ENCODE peak calls at places on chromosomes 13 and 19, in four cellular contexts. One of them, this sample, is unnamed.

GRCh38 chr13:28707629-28708427 is 10.9 kb downstream of the SLC46A3 start:
- DNase-seq in astrocyte: peak
- DNase-seq in HCT116: no peak
- DNase-seq in fibroblast of lung: peak
- DNase-seq in this sample: peak

GRCh38 chr19:34645551-34645950 is 31.4 kb downstream of the SCGB2B2 start:
- DNase-seq in astrocyte: no peak
- DNase-seq in HCT116: no peak
- DNase-seq in fibroblast of lung: no peak
- DNase-seq in this sample: no peak

GRCh38 chr19:9189538-9189937 is 10.8 kb downstream of the OR7D2 start:
- DNase-seq in astrocyte: no peak
- DNase-seq in HCT116: no peak
- DNase-seq in fibroblast of lung: no peak
- DNase-seq in this sample: no peak

GRCh38 chr13:93535256-93535655 is 308.6 kb downstream of the GPC6 start:
- DNase-seq in astrocyte: peak
- DNase-seq in HCT116: no peak
- DNase-seq in fibroblast of lung: peak
- DNase-seq in this sample: peak

GRCh38 chr19:49808762-49809154 is 4.3 kb downstream of the FUZ start:
- DNase-seq in astrocyte: peak
- DNase-seq in HCT116: no peak
- DNase-seq in fibroblast of lung: peak
- DNase-seq in this sample: peak

GRCh38 chr13:113886561-113887112 is 22.8 kb upstream of the GAS6 start:
- DNase-seq in astrocyte: no peak
- DNase-seq in HCT116: no peak
- DNase-seq in fibroblast of lung: no peak
- DNase-seq in this sample: no peak

GRCh38 chr13:110274687-110275086 is 32.3 kb downstream of the COL4A1 start:
- DNase-seq in astrocyte: no peak
- DNase-seq in HCT116: no peak
- DNase-seq in fibroblast of lung: no peak
- DNase-seq in this sample: no peak

GRCh38 chr13:110726726-110727125 is 13.2 kb downstream of the ING1 start:
- DNase-seq in astrocyte: no peak
- DNase-seq in HCT116: no peak
- DNase-seq in fibroblast of lung: no peak
- DNase-seq in this sample: no peak

GRCh38 chr13:113405481-113406300 is 41.8 kb upstream of the GRTP1 start:
- DNase-seq in astrocyte: no peak
- DNase-seq in HCT116: no peak
- DNase-seq in fibroblast of lung: peak
- DNase-seq in this sample: no peak

GRCh38 chr13:44747179-44747578 is 171.0 kb upstream of the TSC22D1 start:
- DNase-seq in astrocyte: no peak
- DNase-seq in HCT116: no peak
- DNase-seq in fibroblast of lung: no peak
- DNase-seq in this sample: no peak

GRCh38 chr19:3234800-3235199 is 10.3 kb downstream of the CELF5 start:
- DNase-seq in astrocyte: no peak
- DNase-seq in HCT116: no peak
- DNase-seq in fibroblast of lung: no peak
- DNase-seq in this sample: no peak

GRCh38 chr13:105960326-105960725 is 575.1 kb downstream of the EFNB2 start:
- DNase-seq in astrocyte: no peak
- DNase-seq in HCT116: no peak
- DNase-seq in fibroblast of lung: no peak
- DNase-seq in this sample: no peak

GRCh38 chr19:12786149-12786870 is 5.0 kb upstream of the JUNB start:
- DNase-seq in astrocyte: no peak
- DNase-seq in HCT116: no peak
- DNase-seq in fibroblast of lung: no peak
- DNase-seq in this sample: no peak

GRCh38 chr19:55459950-55460657 is 1.3 kb downstream of the ISOC2 start:
- DNase-seq in astrocyte: no peak
- DNase-seq in HCT116: no peak
- DNase-seq in fibroblast of lung: peak
- DNase-seq in this sample: no peak

GRCh38 chr13:96967248-96967745 is 27.0 kb downstream of the OXGR1 start:
- DNase-seq in astrocyte: no peak
- DNase-seq in HCT116: peak
- DNase-seq in fibroblast of lung: no peak
- DNase-seq in this sample: no peak

GRCh38 chr13:110696776-110697175 is 9.1 kb downstream of the CARS2 start:
- DNase-seq in astrocyte: no peak
- DNase-seq in HCT116: no peak
- DNase-seq in fibroblast of lung: no peak
- DNase-seq in this sample: no peak

GRCh38 chr13:22945321-22946226 is 235.2 kb upstream of the SGCG start:
- DNase-seq in astrocyte: no peak
- DNase-seq in HCT116: no peak
- DNase-seq in fibroblast of lung: no peak
- DNase-seq in this sample: no peak

GRCh38 chr19:7618771-7619510 is 10.4 kb downstream of the XAB2 start:
- DNase-seq in astrocyte: no peak
- DNase-seq in HCT116: no peak
- DNase-seq in fibroblast of lung: no peak
- DNase-seq in this sample: no peak

GRCh38 chr13:43911871-43912270 is 32.2 kb downstream of the LACC1 start:
- DNase-seq in astrocyte: no peak
- DNase-seq in HCT116: no peak
- DNase-seq in fibroblast of lung: no peak
- DNase-seq in this sample: no peak

GRCh38 chr19:32800191-32800590 is 69.4 kb downstream of the SLC7A9 start:
- DNase-seq in astrocyte: no peak
- DNase-seq in HCT116: no peak
- DNase-seq in fibroblast of lung: no peak
- DNase-seq in this sample: no peak

GRCh38 chr13:41634407-41634806 is 177.1 kb downstream of the RGCC start:
- DNase-seq in astrocyte: no peak
- DNase-seq in HCT116: no peak
- DNase-seq in fibroblast of lung: no peak
- DNase-seq in this sample: no peak

GRCh38 chr13:25231537-25231936 is 55.8 kb downstream of the MTMR6 start:
- DNase-seq in astrocyte: no peak
- DNase-seq in HCT116: no peak
- DNase-seq in fibroblast of lung: no peak
- DNase-seq in this sample: no peak
- TF ChIP-seq EZH2 in astrocyte: no peak
- TF ChIP-seq EZH2 in HCT116: no peak
- TF ChIP-seq EZH2 in fibroblast of lung: no peak
- TF ChIP-seq EZH2 in this sample: no peak

GRCh38 chr13:24680258-24680920 is at the start of gene ATP12A:
- DNase-seq in astrocyte: no peak
- DNase-seq in HCT116: no peak
- DNase-seq in fibroblast of lung: no peak
- DNase-seq in this sample: peak
- TF ChIP-seq EZH2 in astrocyte: peak
- TF ChIP-seq EZH2 in HCT116: no peak
- TF ChIP-seq EZH2 in fibroblast of lung: peak
- TF ChIP-seq EZH2 in this sample: no peak

DNA sequence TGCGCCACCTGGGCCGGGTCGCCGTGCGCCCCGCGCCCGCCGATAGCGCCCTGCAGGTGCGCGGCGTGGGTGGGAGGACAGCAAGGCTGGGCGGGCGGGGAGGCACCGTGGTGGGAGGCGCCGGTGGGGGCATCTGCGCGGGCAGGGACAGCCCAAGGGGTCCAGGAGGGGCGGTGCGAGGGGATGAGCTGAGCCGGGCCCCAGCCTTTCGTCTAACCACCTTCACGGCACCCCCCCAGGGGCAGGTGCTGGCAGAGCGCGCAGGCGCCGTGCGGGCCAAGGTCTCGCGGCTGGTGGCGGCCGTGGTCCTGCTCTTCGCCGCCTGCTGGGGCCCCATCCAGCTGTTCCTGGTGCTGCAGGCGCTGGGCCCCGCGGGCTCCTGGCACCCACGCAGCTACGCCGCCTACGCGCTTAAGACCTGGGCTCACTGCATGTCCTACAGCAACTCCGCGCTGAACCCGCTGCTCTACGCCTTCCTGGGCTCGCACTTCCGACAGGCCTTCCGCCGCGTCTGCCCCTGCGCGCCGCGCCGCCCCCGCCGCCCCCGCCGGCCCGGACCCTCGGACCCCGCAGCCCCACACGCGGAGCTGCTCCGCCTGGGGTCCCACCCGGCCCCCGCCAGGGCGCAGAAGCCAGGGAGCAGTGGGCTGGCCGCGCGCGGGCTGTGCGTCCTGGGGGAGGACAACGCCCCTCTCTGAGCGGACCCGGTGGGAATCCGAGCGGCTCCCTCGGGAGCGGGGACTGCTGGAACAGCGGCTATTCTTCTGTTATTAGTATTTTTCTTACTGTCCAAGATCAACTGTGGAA is 3.1 kb downstream of the KISS1R start:
- DNase-seq in astrocyte: no peak
- DNase-seq in HCT116: no peak
- DNase-seq in fibroblast of lung: peak
- DNase-seq in this sample: peak
- TF ChIP-seq EZH2 in astrocyte: peak
- TF ChIP-seq EZH2 in HCT116: no peak
- TF ChIP-seq EZH2 in fibroblast of lung: peak
- TF ChIP-seq EZH2 in this sample: no peak

GRCh38 chr19:41934849-41935374 is 6.7 kb upstream of the ERFL start:
- DNase-seq in astrocyte: no peak
- DNase-seq in HCT116: peak
- DNase-seq in fibroblast of lung: peak
- DNase-seq in this sample: peak
- TF ChIP-seq EZH2 in astrocyte: no peak
- TF ChIP-seq EZH2 in HCT116: no peak
- TF ChIP-seq EZH2 in fibroblast of lung: no peak
- TF ChIP-seq EZH2 in this sample: peak

GRCh38 chr19:4326837-4327251 is 11.8 kb downstream of the STAP2 start:
- DNase-seq in astrocyte: no peak
- DNase-seq in HCT116: no peak
- DNase-seq in fibroblast of lung: no peak
- DNase-seq in this sample: no peak

GRCh38 chr19:4326215-4326836 is 12.3 kb downstream of the STAP2 start:
- DNase-seq in astrocyte: no peak
- DNase-seq in HCT116: no peak
- DNase-seq in fibroblast of lung: no peak
- DNase-seq in this sample: no peak

GRCh38 chr19:4327877-4328242 is 10.8 kb downstream of the STAP2 start:
- DNase-seq in astrocyte: no peak
- DNase-seq in HCT116: no peak
- DNase-seq in fibroblast of lung: no peak
- DNase-seq in this sample: no peak

GRCh38 chr19:4328243-4328990 is 10.2 kb downstream of the STAP2 start:
- DNase-seq in astrocyte: peak
- DNase-seq in HCT116: peak
- DNase-seq in fibroblast of lung: peak
- DNase-seq in this sample: no peak

DNA sequence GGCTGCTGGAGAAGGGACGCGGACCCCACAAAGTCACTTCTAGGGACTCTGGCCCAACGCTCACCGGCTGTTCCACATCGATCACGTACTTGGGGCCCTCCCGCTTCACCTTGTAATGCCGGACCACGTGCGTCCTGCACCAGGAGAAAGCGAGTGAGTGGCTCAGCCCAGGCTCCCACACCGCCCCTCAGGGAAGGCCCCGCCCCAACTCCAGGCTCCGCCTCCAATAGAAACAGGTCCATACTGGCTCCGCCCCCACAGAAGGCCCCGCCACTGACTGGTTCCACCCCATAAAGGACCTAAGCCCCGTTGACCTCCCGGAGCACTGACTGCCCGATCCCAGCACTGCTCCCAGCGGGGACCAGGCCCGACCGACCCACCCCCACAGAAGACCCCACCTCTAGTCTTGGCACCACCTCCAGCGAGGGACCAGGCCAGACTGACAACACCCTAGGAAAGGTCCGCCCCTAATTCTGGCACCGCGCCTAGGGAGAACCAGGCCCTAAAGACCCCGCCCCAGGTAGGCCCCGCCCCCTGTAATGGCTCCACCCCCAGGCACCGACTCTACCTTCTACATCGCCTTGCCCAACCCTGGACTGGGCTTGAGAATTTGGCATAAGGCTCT is 11.3 kb downstream of the STAP2 start:
- DNase-seq in astrocyte: no peak
- DNase-seq in HCT116: no peak
- DNase-seq in fibroblast of lung: peak
- DNase-seq in this sample: no peak
- TF ChIP-seq EZH2 in astrocyte: no peak
- TF ChIP-seq EZH2 in HCT116: no peak
- TF ChIP-seq EZH2 in fibroblast of lung: peak
- TF ChIP-seq EZH2 in this sample: no peak

DNA sequence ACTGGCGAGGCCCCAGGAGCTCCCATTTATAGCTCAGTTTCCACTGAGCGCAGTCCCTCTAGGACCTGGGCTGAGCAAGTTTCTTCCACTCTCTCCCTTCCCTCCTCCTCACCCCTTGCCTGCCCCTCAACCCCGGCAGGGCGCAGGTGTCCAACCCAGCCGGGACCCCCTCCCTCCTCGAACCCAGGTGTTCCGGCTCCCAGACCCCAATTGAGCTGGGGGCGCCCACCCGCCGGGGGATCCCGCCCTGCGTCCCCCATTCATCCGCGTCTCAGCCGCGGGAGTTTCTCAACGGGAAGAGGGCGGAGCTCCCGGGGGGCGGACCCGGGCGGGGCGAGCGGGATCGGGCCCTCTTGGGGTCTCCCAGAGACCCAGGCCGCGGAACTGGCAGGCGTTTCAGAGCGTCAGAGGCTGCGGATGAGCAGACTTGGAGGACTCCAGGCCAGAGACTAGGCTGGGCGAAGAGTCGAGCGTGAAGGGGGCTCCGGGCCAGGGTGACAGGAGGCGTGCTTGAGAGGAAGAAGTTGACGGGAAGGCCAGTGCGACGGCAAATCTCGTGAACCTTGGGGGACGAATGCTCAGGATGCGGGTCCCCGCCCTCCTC is at the start of gene KIRREL2:
- DNase-seq in astrocyte: no peak
- DNase-seq in HCT116: no peak
- DNase-seq in fibroblast of lung: no peak
- DNase-seq in this sample: no peak
- TF ChIP-seq EZH2 in astrocyte: peak
- TF ChIP-seq EZH2 in HCT116: no peak
- TF ChIP-seq EZH2 in fibroblast of lung: peak
- TF ChIP-seq EZH2 in this sample: no peak

This sample was measured in mammary epithelial cell.